ENCODE peak calls at places on chromosomes 16 and 17, in nine cellular contexts. One of them, this sample, is unnamed.
A peak's percentile ranks its signal among the peaks of the same experiment; 100 is the strongest.

GRCh38 chr17:49523706-49524472 is 28.8 kb downstream of the NGFR start:
- DNase-seq in uterus: no peak
- DNase-seq in MM.1S: peak; percentile 29
- DNase-seq in tibial artery: peak; percentile 62
- DNase-seq in ovary: no peak
- DNase-seq in neural progenitor cell: no peak
- DNase-seq in left ventricle myocardium inferior: no peak
- DNase-seq in lower lobe of right lung: no peak
- DNase-seq in heart left ventricle: no peak
- DNase-seq in this sample: no peak

GRCh38 chr16:58885528-58886170 is 151.5 kb upstream of the GOT2 start:
- DNase-seq in tibial artery: no peak
- DNase-seq in MM.1S: no peak
- DNase-seq in uterus: no peak
- DNase-seq in heart left ventricle: no peak
- DNase-seq in lower lobe of right lung: no peak
- DNase-seq in left ventricle myocardium inferior: no peak
- DNase-seq in ovary: no peak
- DNase-seq in neural progenitor cell: no peak
- DNase-seq in this sample: no peak

GRCh38 chr16:69444873-69445517 is 20.6 kb downstream of the CYB5B start:
- DNase-seq in uterus: no peak
- DNase-seq in MM.1S: no peak
- DNase-seq in lower lobe of right lung: no peak
- DNase-seq in left ventricle myocardium inferior: no peak
- DNase-seq in neural progenitor cell: no peak
- DNase-seq in tibial artery: no peak
- DNase-seq in heart left ventricle: no peak
- DNase-seq in ovary: no peak
- DNase-seq in this sample: no peak

GRCh38 chr16:26394409-26394808 is 672.3 kb upstream of the C16orf82 start:
- DNase-seq in neural progenitor cell: no peak
- DNase-seq in lower lobe of right lung: no peak
- DNase-seq in heart left ventricle: no peak
- DNase-seq in uterus: no peak
- DNase-seq in ovary: no peak
- DNase-seq in tibial artery: no peak
- DNase-seq in MM.1S: no peak
- DNase-seq in left ventricle myocardium inferior: no peak
- DNase-seq in this sample: no peak

GRCh38 chr17:38464723-38465419 is 36.6 kb downstream of the ARHGAP23 start:
- DNase-seq in neural progenitor cell: peak; percentile 55
- DNase-seq in lower lobe of right lung: peak; percentile 83
- DNase-seq in left ventricle myocardium inferior: peak; percentile 84
- DNase-seq in MM.1S: no peak
- DNase-seq in ovary: peak; percentile 95
- DNase-seq in heart left ventricle: peak; percentile 93
- DNase-seq in tibial artery: peak; percentile 97
- DNase-seq in uterus: peak; percentile 94
- DNase-seq in this sample: peak; percentile 90

GRCh38 chr16:67708368-67708771 is 10.7 kb downstream of the GFOD2 start:
- DNase-seq in left ventricle myocardium inferior: no peak
- DNase-seq in neural progenitor cell: no peak
- DNase-seq in heart left ventricle: no peak
- DNase-seq in ovary: no peak
- DNase-seq in uterus: no peak
- DNase-seq in MM.1S: no peak
- DNase-seq in tibial artery: no peak
- DNase-seq in lower lobe of right lung: no peak
- DNase-seq in this sample: no peak

GRCh38 chr17:49646391-49647255 is 31.3 kb downstream of the SPOP start:
- DNase-seq in tibial artery: peak; percentile 84
- DNase-seq in neural progenitor cell: no peak
- DNase-seq in MM.1S: peak; percentile 88
- DNase-seq in uterus: peak; percentile 47
- DNase-seq in lower lobe of right lung: no peak
- DNase-seq in ovary: no peak
- DNase-seq in left ventricle myocardium inferior: no peak
- DNase-seq in heart left ventricle: no peak
- DNase-seq in this sample: no peak

GRCh38 chr17:19378416-19379293 is at the start of gene MAPK7:
- DNase-seq in left ventricle myocardium inferior: no peak
- DNase-seq in uterus: peak; percentile 35
- DNase-seq in neural progenitor cell: no peak
- DNase-seq in lower lobe of right lung: no peak
- DNase-seq in MM.1S: no peak
- DNase-seq in ovary: no peak
- DNase-seq in heart left ventricle: no peak
- DNase-seq in tibial artery: peak; percentile 72
- DNase-seq in this sample: no peak

GRCh38 chr17:81253358-81254131 is 14.4 kb downstream of the NDUFAF8 start:
- DNase-seq in left ventricle myocardium inferior: no peak
- DNase-seq in ovary: no peak
- DNase-seq in lower lobe of right lung: peak; percentile 70
- DNase-seq in tibial artery: no peak
- DNase-seq in MM.1S: no peak
- DNase-seq in uterus: peak; percentile 53
- DNase-seq in neural progenitor cell: peak; percentile 51
- DNase-seq in heart left ventricle: no peak
- DNase-seq in this sample: peak; percentile 60

GRCh38 chr16:73054732-73055481 is 7.0 kb upstream of the ZFHX3 start:
- DNase-seq in neural progenitor cell: no peak
- DNase-seq in lower lobe of right lung: no peak
- DNase-seq in uterus: no peak
- DNase-seq in MM.1S: no peak
- DNase-seq in tibial artery: no peak
- DNase-seq in heart left ventricle: no peak
- DNase-seq in left ventricle myocardium inferior: no peak
- DNase-seq in ovary: no peak
- DNase-seq in this sample: no peak

GRCh38 chr17:79800325-79801155 is 3.7 kb upstream of the CBX8 start:
- DNase-seq in MM.1S: no peak
- DNase-seq in lower lobe of right lung: no peak
- DNase-seq in ovary: no peak
- DNase-seq in left ventricle myocardium inferior: no peak
- DNase-seq in tibial artery: no peak
- DNase-seq in neural progenitor cell: peak; percentile 84
- DNase-seq in heart left ventricle: no peak
- DNase-seq in uterus: no peak
- DNase-seq in this sample: no peak

GRCh38 chr16:25298165-25298872 is 40.7 kb upstream of the ZKSCAN2 start:
- DNase-seq in uterus: no peak
- DNase-seq in lower lobe of right lung: no peak
- DNase-seq in neural progenitor cell: no peak
- DNase-seq in ovary: no peak
- DNase-seq in tibial artery: no peak
- DNase-seq in MM.1S: no peak
- DNase-seq in heart left ventricle: no peak
- DNase-seq in left ventricle myocardium inferior: no peak
- DNase-seq in this sample: no peak

GRCh38 chr16:56348168-56349085 is 76.9 kb downstream of the AMFR start:
- DNase-seq in uterus: no peak
- DNase-seq in tibial artery: no peak
- DNase-seq in lower lobe of right lung: peak; percentile 28
- DNase-seq in neural progenitor cell: no peak
- DNase-seq in heart left ventricle: no peak
- DNase-seq in ovary: no peak
- DNase-seq in left ventricle myocardium inferior: no peak
- DNase-seq in MM.1S: no peak
- DNase-seq in this sample: no peak

GRCh38 chr17:82345151-82345976 is 11.8 kb upstream of the SECTM1 start:
- DNase-seq in MM.1S: no peak
- DNase-seq in lower lobe of right lung: peak; percentile 41
- DNase-seq in heart left ventricle: no peak
- DNase-seq in uterus: no peak
- DNase-seq in neural progenitor cell: no peak
- DNase-seq in ovary: no peak
- DNase-seq in tibial artery: no peak
- DNase-seq in left ventricle myocardium inferior: no peak
- DNase-seq in this sample: no peak

GRCh38 chr17:17055286-17056166 is 13.3 kb downstream of the MPRIP start:
- DNase-seq in lower lobe of right lung: no peak
- DNase-seq in uterus: peak; percentile 24
- DNase-seq in left ventricle myocardium inferior: no peak
- DNase-seq in MM.1S: no peak
- DNase-seq in tibial artery: peak; percentile 79
- DNase-seq in heart left ventricle: peak; percentile 60
- DNase-seq in ovary: peak; percentile 23
- DNase-seq in neural progenitor cell: no peak
- DNase-seq in this sample: no peak

GRCh38 chr17:64059756-64060155 is 39.3 kb upstream of the ICAM2 start:
- DNase-seq in neural progenitor cell: no peak
- DNase-seq in MM.1S: no peak
- DNase-seq in lower lobe of right lung: no peak
- DNase-seq in tibial artery: no peak
- DNase-seq in left ventricle myocardium inferior: no peak
- DNase-seq in heart left ventricle: no peak
- DNase-seq in uterus: no peak
- DNase-seq in ovary: no peak
- DNase-seq in this sample: no peak
- TF ChIP-seq CTCF in neural progenitor cell: no peak
- TF ChIP-seq CTCF in MM.1S: no peak
- TF ChIP-seq CTCF in lower lobe of right lung: no peak
- TF ChIP-seq CTCF in tibial artery: no peak
- TF ChIP-seq CTCF in left ventricle myocardium inferior: no peak
- TF ChIP-seq CTCF in heart left ventricle: no peak
- TF ChIP-seq CTCF in uterus: no peak
- TF ChIP-seq CTCF in ovary: no peak
- TF ChIP-seq CTCF in this sample: no peak

DNA sequence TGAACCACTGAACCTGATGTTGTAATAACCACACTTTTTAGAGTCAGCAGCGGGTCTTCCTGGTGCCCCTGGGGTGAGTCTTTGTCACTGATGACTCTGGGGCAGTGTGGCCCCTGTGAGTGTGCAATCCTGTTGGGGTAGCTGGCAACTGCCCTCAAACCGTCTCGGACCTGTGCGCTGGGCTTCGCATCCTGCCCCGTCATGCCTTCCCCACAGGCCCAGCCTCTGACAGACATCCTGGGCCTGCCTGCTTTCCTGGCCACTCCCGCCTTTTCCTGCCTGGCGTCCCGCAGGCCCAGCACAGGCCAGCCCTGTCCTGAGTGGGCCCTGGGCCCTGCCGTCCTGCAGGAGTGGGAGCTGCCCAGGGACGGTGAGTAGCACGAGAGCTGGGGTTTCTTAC is 50.2 kb upstream of the CAPN15 start:
- DNase-seq in tibial artery: no peak
- DNase-seq in left ventricle myocardium inferior: peak; percentile 27
- DNase-seq in heart left ventricle: peak; percentile 60
- DNase-seq in neural progenitor cell: no peak
- DNase-seq in uterus: no peak
- DNase-seq in lower lobe of right lung: no peak
- DNase-seq in MM.1S: no peak
- DNase-seq in ovary: no peak
- DNase-seq in this sample: no peak
- H3K27ac ChIP-seq in tibial artery: no peak overlapping the region
- H3K27ac ChIP-seq in left ventricle myocardium inferior: peak overlapping the region; percentile 78
- H3K27ac ChIP-seq in heart left ventricle: peak overlapping the region; percentile 43
- H3K27ac ChIP-seq in neural progenitor cell: no peak overlapping the region
- H3K27ac ChIP-seq in uterus: no peak overlapping the region
- H3K27ac ChIP-seq in lower lobe of right lung: peak overlapping the region; percentile 56
- H3K27ac ChIP-seq in MM.1S: no peak overlapping the region
- H3K27ac ChIP-seq in ovary: no peak overlapping the region
- H3K27ac ChIP-seq in this sample: no peak overlapping the region

DNA sequence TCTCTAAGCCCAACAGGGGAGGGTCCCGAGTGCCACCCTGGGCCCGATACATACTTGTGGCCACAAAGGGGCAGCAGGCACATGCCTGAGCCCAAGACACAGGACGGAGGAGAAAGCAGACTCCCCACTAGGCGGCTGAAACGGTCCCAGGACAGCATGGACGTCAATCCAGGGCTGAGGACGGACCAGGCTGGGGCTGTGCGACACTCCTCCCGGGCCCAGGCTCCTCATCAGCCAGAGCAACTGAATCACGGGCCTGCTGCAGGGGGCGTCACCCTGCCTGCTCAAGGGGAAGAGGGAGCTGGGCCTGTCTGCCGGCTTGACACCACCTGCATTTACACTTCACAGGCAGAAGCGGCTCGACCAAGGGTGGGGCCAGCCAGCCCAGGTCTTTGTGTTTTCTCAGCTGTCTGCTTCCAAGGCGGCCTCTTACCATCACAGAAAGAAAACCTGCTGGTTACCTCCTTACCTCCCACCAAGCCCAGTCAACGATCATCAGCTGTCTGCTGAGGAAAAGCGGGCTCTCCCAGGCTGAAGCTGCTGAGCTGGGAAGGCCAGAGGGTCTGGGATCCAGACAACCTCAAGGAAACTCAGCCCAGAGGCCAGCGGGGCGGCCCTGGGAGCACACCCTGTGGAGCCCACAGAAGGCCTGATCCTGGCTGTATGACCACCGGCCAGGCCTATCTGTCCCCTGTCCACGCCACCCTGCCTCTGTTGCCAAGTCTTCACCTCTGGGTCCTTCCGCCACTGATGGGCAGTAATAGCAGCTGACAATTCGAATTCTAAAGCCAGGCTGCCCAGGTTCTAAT is 26.4 kb downstream of the KIFC3 start:
- DNase-seq in tibial artery: no peak
- DNase-seq in MM.1S: no peak
- DNase-seq in left ventricle myocardium inferior: no peak
- DNase-seq in neural progenitor cell: peak; percentile 95
- DNase-seq in heart left ventricle: no peak
- DNase-seq in uterus: no peak
- DNase-seq in lower lobe of right lung: no peak
- DNase-seq in ovary: no peak
- DNase-seq in this sample: peak; percentile 54
- TF ChIP-seq CTCF in tibial artery: no peak
- TF ChIP-seq CTCF in MM.1S: peak; percentile 3
- TF ChIP-seq CTCF in left ventricle myocardium inferior: no peak
- TF ChIP-seq CTCF in neural progenitor cell: peak; percentile 80
- TF ChIP-seq CTCF in heart left ventricle: no peak
- TF ChIP-seq CTCF in uterus: no peak
- TF ChIP-seq CTCF in lower lobe of right lung: no peak
- TF ChIP-seq CTCF in ovary: no peak
- TF ChIP-seq CTCF in this sample: peak; percentile 74

GRCh38 chr16:88014954-88015805 is 63.9 kb downstream of the BANP start:
- DNase-seq in MM.1S: no peak
- DNase-seq in left ventricle myocardium inferior: no peak
- DNase-seq in lower lobe of right lung: peak; percentile 34
- DNase-seq in tibial artery: peak; percentile 58
- DNase-seq in uterus: peak; percentile 7
- DNase-seq in ovary: peak; percentile 34
- DNase-seq in heart left ventricle: no peak
- DNase-seq in neural progenitor cell: no peak
- DNase-seq in this sample: peak; percentile 39

GRCh38 chr16:88014201-88014781 is 63.1 kb downstream of the BANP start:
- DNase-seq in left ventricle myocardium inferior: no peak
- DNase-seq in neural progenitor cell: no peak
- DNase-seq in tibial artery: peak; percentile 37
- DNase-seq in heart left ventricle: no peak
- DNase-seq in MM.1S: no peak
- DNase-seq in ovary: no peak
- DNase-seq in lower lobe of right lung: no peak
- DNase-seq in uterus: no peak
- DNase-seq in this sample: peak; percentile 23

GRCh38 chr16:88017551-88018101 is 66.4 kb downstream of the BANP start:
- DNase-seq in left ventricle myocardium inferior: no peak
- DNase-seq in heart left ventricle: no peak
- DNase-seq in neural progenitor cell: no peak
- DNase-seq in ovary: peak; percentile 34
- DNase-seq in lower lobe of right lung: peak; percentile 18
- DNase-seq in tibial artery: peak; percentile 58
- DNase-seq in uterus: no peak
- DNase-seq in MM.1S: no peak
- DNase-seq in this sample: peak; percentile 29

GRCh38 chr16:88015806-88016140 is 64.5 kb downstream of the BANP start:
- DNase-seq in ovary: peak; percentile 33
- DNase-seq in neural progenitor cell: no peak
- DNase-seq in tibial artery: peak; percentile 52
- DNase-seq in heart left ventricle: no peak
- DNase-seq in lower lobe of right lung: no peak
- DNase-seq in MM.1S: no peak
- DNase-seq in uterus: peak; percentile 8
- DNase-seq in left ventricle myocardium inferior: no peak
- DNase-seq in this sample: peak; percentile 22

GRCh38 chr16:88017006-88017405 is 65.8 kb downstream of the BANP start:
- DNase-seq in uterus: no peak
- DNase-seq in heart left ventricle: no peak
- DNase-seq in tibial artery: peak; percentile 39
- DNase-seq in left ventricle myocardium inferior: no peak
- DNase-seq in MM.1S: no peak
- DNase-seq in lower lobe of right lung: peak; percentile 26
- DNase-seq in neural progenitor cell: no peak
- DNase-seq in ovary: peak; percentile 53
- DNase-seq in this sample: no peak
- H3K27ac ChIP-seq in uterus: no peak overlapping the region
- H3K27ac ChIP-seq in heart left ventricle: no peak overlapping the region
- H3K27ac ChIP-seq in tibial artery: no peak overlapping the region
- H3K27ac ChIP-seq in left ventricle myocardium inferior: no peak overlapping the region
- H3K27ac ChIP-seq in MM.1S: no peak overlapping the region
- H3K27ac ChIP-seq in lower lobe of right lung: no peak overlapping the region
- H3K27ac ChIP-seq in neural progenitor cell: no peak overlapping the region
- H3K27ac ChIP-seq in ovary: peak overlapping the region; percentile 42
- H3K27ac ChIP-seq in this sample: no peak overlapping the region

This sample was measured in dorsolateral prefrontal cortex.